ENCODE peak calls at places on chromosomes 4 and X, in eight cellular contexts. One of them, this sample, is unnamed.
A peak's percentile ranks its signal among the peaks of the same experiment; 100 is the strongest.

GRCh38 chrX:139929876-139930275 is 3.0 kb downstream of the ATP11C start:
- DNase-seq in colonic mucosa: no peak
- DNase-seq in testis: no peak
- DNase-seq in endothelial cell: no peak
- DNase-seq in A549: no peak
- DNase-seq in K562: no peak
- DNase-seq in astrocyte of the spinal cord: no peak
- DNase-seq in right lobe of liver: no peak
- DNase-seq in this sample: no peak

GRCh38 chr4:88533937-88534750 is 10.6 kb upstream of the PYURF start:
- DNase-seq in colonic mucosa: no peak
- DNase-seq in testis: no peak
- DNase-seq in endothelial cell: no peak
- DNase-seq in A549: no peak
- DNase-seq in K562: no peak
- DNase-seq in astrocyte of the spinal cord: peak; percentile 85
- DNase-seq in right lobe of liver: no peak
- DNase-seq in this sample: no peak

GRCh38 chr4:151688003-151688784 is 72.6 kb downstream of the GATB start:
- DNase-seq in colonic mucosa: no peak
- DNase-seq in testis: no peak
- DNase-seq in endothelial cell: no peak
- DNase-seq in A549: no peak
- DNase-seq in K562: no peak
- DNase-seq in astrocyte of the spinal cord: no peak
- DNase-seq in right lobe of liver: no peak
- DNase-seq in this sample: no peak

GRCh38 chrX:119755981-119756533 is 2.3 kb upstream of the SOWAHD start:
- DNase-seq in colonic mucosa: no peak
- DNase-seq in testis: peak; percentile 29
- DNase-seq in endothelial cell: no peak
- DNase-seq in A549: no peak
- DNase-seq in K562: no peak
- DNase-seq in astrocyte of the spinal cord: no peak
- DNase-seq in right lobe of liver: no peak
- DNase-seq in this sample: no peak

GRCh38 chr4:102799816-102800215 is 27.5 kb downstream of the UBE2D3 start:
- DNase-seq in colonic mucosa: no peak
- DNase-seq in testis: no peak
- DNase-seq in endothelial cell: no peak
- DNase-seq in A549: no peak
- DNase-seq in K562: no peak
- DNase-seq in astrocyte of the spinal cord: peak; percentile 44
- DNase-seq in right lobe of liver: no peak
- DNase-seq in this sample: no peak

GRCh38 chr4:83125738-83126141 is 11.2 kb upstream of the PLAC8 start:
- DNase-seq in colonic mucosa: peak; percentile 88
- DNase-seq in testis: no peak
- DNase-seq in endothelial cell: no peak
- DNase-seq in A549: no peak
- DNase-seq in K562: no peak
- DNase-seq in astrocyte of the spinal cord: no peak
- DNase-seq in right lobe of liver: no peak
- DNase-seq in this sample: no peak

GRCh38 chr4:158873795-158874359 is 105.1 kb downstream of the FNIP2 start:
- DNase-seq in colonic mucosa: no peak
- DNase-seq in testis: no peak
- DNase-seq in endothelial cell: no peak
- DNase-seq in A549: peak; percentile 17
- DNase-seq in K562: no peak
- DNase-seq in astrocyte of the spinal cord: peak; percentile 85
- DNase-seq in right lobe of liver: no peak
- DNase-seq in this sample: no peak

GRCh38 chr4:167023359-167023925 is 210.9 kb downstream of the SPOCK3 start:
- DNase-seq in colonic mucosa: no peak
- DNase-seq in testis: no peak
- DNase-seq in endothelial cell: no peak
- DNase-seq in A549: no peak
- DNase-seq in K562: no peak
- DNase-seq in astrocyte of the spinal cord: no peak
- DNase-seq in right lobe of liver: no peak
- DNase-seq in this sample: no peak

DNA sequence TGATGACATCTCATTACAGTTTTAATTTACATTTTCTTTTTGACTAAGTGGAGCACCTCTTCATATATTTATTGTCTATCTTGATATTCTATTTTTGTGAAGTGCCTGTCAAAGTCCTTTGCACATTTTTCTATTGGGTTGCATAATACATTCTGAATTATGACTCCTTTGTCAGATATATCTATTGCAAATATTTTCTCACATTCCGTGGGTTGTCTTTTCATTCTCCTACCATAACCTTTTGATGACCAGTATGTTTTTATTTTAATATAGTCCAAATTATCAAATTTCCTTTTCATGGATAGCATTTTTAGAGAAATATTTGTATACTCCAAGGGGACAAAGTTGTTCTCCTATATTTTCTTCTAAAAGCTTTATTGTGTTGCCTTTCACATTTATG is 126.4 kb downstream of the PJA1 start:
- DNase-seq in colonic mucosa: no peak
- DNase-seq in testis: no peak
- DNase-seq in endothelial cell: no peak
- DNase-seq in A549: no peak
- DNase-seq in K562: no peak
- DNase-seq in astrocyte of the spinal cord: no peak
- DNase-seq in right lobe of liver: no peak
- DNase-seq in this sample: no peak
- TF ChIP-seq CTCF in colonic mucosa: no peak
- TF ChIP-seq CTCF in testis: no peak
- TF ChIP-seq CTCF in endothelial cell: no peak
- TF ChIP-seq CTCF in A549: no peak
- TF ChIP-seq CTCF in K562: no peak
- TF ChIP-seq CTCF in astrocyte of the spinal cord: no peak
- TF ChIP-seq CTCF in right lobe of liver: no peak
- TF ChIP-seq CTCF in this sample: no peak

GRCh38 chr4:182649698-182650477 is 267.3 kb downstream of the DCTD start:
- DNase-seq in colonic mucosa: no peak
- DNase-seq in testis: no peak
- DNase-seq in endothelial cell: no peak
- DNase-seq in A549: no peak
- DNase-seq in K562: no peak
- DNase-seq in astrocyte of the spinal cord: no peak
- DNase-seq in right lobe of liver: no peak
- DNase-seq in this sample: no peak
- TF ChIP-seq CTCF in colonic mucosa: no peak
- TF ChIP-seq CTCF in testis: no peak
- TF ChIP-seq CTCF in endothelial cell: no peak
- TF ChIP-seq CTCF in A549: no peak
- TF ChIP-seq CTCF in K562: no peak
- TF ChIP-seq CTCF in astrocyte of the spinal cord: no peak
- TF ChIP-seq CTCF in right lobe of liver: no peak
- TF ChIP-seq CTCF in this sample: no peak

DNA sequence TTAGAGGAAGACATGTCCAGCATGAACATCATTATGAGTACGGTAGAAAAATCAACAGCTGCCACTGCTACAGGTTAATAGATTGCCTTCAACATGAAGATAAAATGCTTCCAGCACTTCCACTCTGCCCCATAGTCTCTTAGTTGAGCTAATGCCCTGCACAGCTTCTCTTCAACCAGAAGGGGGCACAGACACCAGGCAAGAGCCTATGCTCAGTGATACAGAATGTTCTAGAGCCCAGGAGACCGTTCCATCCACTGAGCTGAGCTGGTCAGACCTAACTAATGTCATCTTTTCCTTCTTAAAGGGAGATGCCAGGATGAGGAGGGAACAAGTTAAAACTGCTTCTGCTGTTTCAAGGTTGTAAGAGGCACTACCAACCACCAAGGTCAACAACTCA is 42.2 kb downstream of the SMIM10L2A start:
- DNase-seq in colonic mucosa: no peak
- DNase-seq in testis: no peak
- DNase-seq in endothelial cell: no peak
- DNase-seq in A549: no peak
- DNase-seq in K562: peak; percentile 5
- DNase-seq in astrocyte of the spinal cord: no peak
- DNase-seq in right lobe of liver: no peak
- DNase-seq in this sample: no peak
- TF ChIP-seq CTCF in colonic mucosa: peak; percentile 16
- TF ChIP-seq CTCF in testis: no peak
- TF ChIP-seq CTCF in endothelial cell: no peak
- TF ChIP-seq CTCF in A549: no peak
- TF ChIP-seq CTCF in K562: peak; percentile 50
- TF ChIP-seq CTCF in astrocyte of the spinal cord: peak; percentile 19
- TF ChIP-seq CTCF in right lobe of liver: peak; percentile 18
- TF ChIP-seq CTCF in this sample: no peak

DNA sequence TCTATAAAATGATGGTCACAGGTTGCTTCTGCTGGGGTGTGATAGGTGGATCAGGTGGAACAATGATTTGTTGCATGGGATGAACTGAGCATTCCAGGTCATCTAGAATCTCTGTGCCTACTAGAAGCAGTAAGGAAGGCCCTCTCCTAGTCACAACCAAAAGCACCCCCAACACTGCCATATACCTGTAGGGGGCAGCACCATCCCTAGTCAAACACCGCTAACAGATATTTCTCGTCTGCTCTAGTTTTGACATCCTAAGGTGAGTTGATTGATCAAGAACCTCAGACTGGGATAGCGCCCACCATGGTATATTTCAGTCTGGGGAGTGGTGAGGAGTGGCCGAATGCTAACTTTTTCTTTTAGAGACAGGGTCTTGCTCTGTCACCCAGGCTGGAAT is 160.2 kb downstream of the NHS start:
- DNase-seq in colonic mucosa: peak; percentile 43
- DNase-seq in testis: no peak
- DNase-seq in endothelial cell: peak; percentile 25
- DNase-seq in A549: no peak
- DNase-seq in K562: peak; percentile 43
- DNase-seq in astrocyte of the spinal cord: no peak
- DNase-seq in right lobe of liver: no peak
- DNase-seq in this sample: no peak
- TF ChIP-seq CTCF in colonic mucosa: peak; percentile 21
- TF ChIP-seq CTCF in testis: no peak
- TF ChIP-seq CTCF in endothelial cell: peak; percentile 48
- TF ChIP-seq CTCF in A549: peak; percentile 5
- TF ChIP-seq CTCF in K562: peak; percentile 60
- TF ChIP-seq CTCF in astrocyte of the spinal cord: peak; percentile 46
- TF ChIP-seq CTCF in right lobe of liver: peak; percentile 41
- TF ChIP-seq CTCF in this sample: peak; percentile 30